ENCODE peak calls at places on chromosomes 11 and 22, in eight cellular contexts. One of them, this sample, is unnamed.

GRCh38 chr22:40383905-40384304 is 13.5 kb downstream of the SGSM3 start:
- DNase-seq in foreskin melanocyte: no peak
- DNase-seq in T-cell: no peak
- DNase-seq in cardiac fibroblast: peak
- DNase-seq in SW 1271: no peak
- DNase-seq in stimulated activated CD8-positive, alpha-beta memory T cell treated with anti-CD3 and anti-CD28 coated beads, Interleukin-15, amount 100 ng/mL, for 4 hours: no peak
- DNase-seq in activated T-helper 9 cell treated with anti-CD3 and anti-CD28 coated beads, Interleukin-2, amount 50 U/mL, for 16 hours: no peak
- DNase-seq in RPMI8226: no peak
- DNase-seq in this sample: no peak

GRCh38 chr11:118353084-118353710 is 6.2 kb upstream of the UBE4A start:
- DNase-seq in stimulated activated CD8-positive, alpha-beta memory T cell treated with anti-CD3 and anti-CD28 coated beads, Interleukin-15, amount 100 ng/mL, for 4 hours: no peak
- DNase-seq in RPMI8226: peak
- DNase-seq in SW 1271: no peak
- DNase-seq in T-cell: no peak
- DNase-seq in cardiac fibroblast: peak
- DNase-seq in activated T-helper 9 cell treated with anti-CD3 and anti-CD28 coated beads, Interleukin-2, amount 50 U/mL, for 16 hours: no peak
- DNase-seq in foreskin melanocyte: peak
- DNase-seq in this sample: peak

GRCh38 chr11:128919192-128919591 is 23.5 kb downstream of the TP53AIP1 start:
- DNase-seq in foreskin melanocyte: no peak
- DNase-seq in stimulated activated CD8-positive, alpha-beta memory T cell treated with anti-CD3 and anti-CD28 coated beads, Interleukin-15, amount 100 ng/mL, for 4 hours: no peak
- DNase-seq in activated T-helper 9 cell treated with anti-CD3 and anti-CD28 coated beads, Interleukin-2, amount 50 U/mL, for 16 hours: no peak
- DNase-seq in SW 1271: no peak
- DNase-seq in T-cell: no peak
- DNase-seq in RPMI8226: no peak
- DNase-seq in cardiac fibroblast: no peak
- DNase-seq in this sample: no peak

GRCh38 chr22:23400286-23400981 is 179.7 kb downstream of the IGLL1 start:
- DNase-seq in cardiac fibroblast: no peak
- DNase-seq in SW 1271: no peak
- DNase-seq in stimulated activated CD8-positive, alpha-beta memory T cell treated with anti-CD3 and anti-CD28 coated beads, Interleukin-15, amount 100 ng/mL, for 4 hours: no peak
- DNase-seq in foreskin melanocyte: no peak
- DNase-seq in activated T-helper 9 cell treated with anti-CD3 and anti-CD28 coated beads, Interleukin-2, amount 50 U/mL, for 16 hours: no peak
- DNase-seq in RPMI8226: no peak
- DNase-seq in T-cell: no peak
- DNase-seq in this sample: no peak

GRCh38 chr22:22912135-22912408 is 24.5 kb downstream of the IGLL5 start:
- DNase-seq in RPMI8226: no peak
- DNase-seq in SW 1271: no peak
- DNase-seq in stimulated activated CD8-positive, alpha-beta memory T cell treated with anti-CD3 and anti-CD28 coated beads, Interleukin-15, amount 100 ng/mL, for 4 hours: no peak
- DNase-seq in foreskin melanocyte: no peak
- DNase-seq in cardiac fibroblast: no peak
- DNase-seq in T-cell: no peak
- DNase-seq in activated T-helper 9 cell treated with anti-CD3 and anti-CD28 coated beads, Interleukin-2, amount 50 U/mL, for 16 hours: no peak
- DNase-seq in this sample: no peak

GRCh38 chr11:57440744-57441414 is 14.0 kb upstream of the SLC43A3 start:
- DNase-seq in RPMI8226: no peak
- DNase-seq in SW 1271: no peak
- DNase-seq in stimulated activated CD8-positive, alpha-beta memory T cell treated with anti-CD3 and anti-CD28 coated beads, Interleukin-15, amount 100 ng/mL, for 4 hours: no peak
- DNase-seq in foreskin melanocyte: no peak
- DNase-seq in T-cell: no peak
- DNase-seq in activated T-helper 9 cell treated with anti-CD3 and anti-CD28 coated beads, Interleukin-2, amount 50 U/mL, for 16 hours: no peak
- DNase-seq in cardiac fibroblast: no peak
- DNase-seq in this sample: no peak

GRCh38 chr11:72786305-72787261 is 7.3 kb downstream of the STARD10 start:
- DNase-seq in activated T-helper 9 cell treated with anti-CD3 and anti-CD28 coated beads, Interleukin-2, amount 50 U/mL, for 16 hours: no peak
- DNase-seq in cardiac fibroblast: no peak
- DNase-seq in RPMI8226: no peak
- DNase-seq in stimulated activated CD8-positive, alpha-beta memory T cell treated with anti-CD3 and anti-CD28 coated beads, Interleukin-15, amount 100 ng/mL, for 4 hours: no peak
- DNase-seq in foreskin melanocyte: no peak
- DNase-seq in T-cell: no peak
- DNase-seq in SW 1271: no peak
- DNase-seq in this sample: no peak

GRCh38 chr22:35375031-35375430 is 5.9 kb upstream of the HMOX1 start:
- DNase-seq in SW 1271: no peak
- DNase-seq in activated T-helper 9 cell treated with anti-CD3 and anti-CD28 coated beads, Interleukin-2, amount 50 U/mL, for 16 hours: no peak
- DNase-seq in cardiac fibroblast: peak
- DNase-seq in RPMI8226: no peak
- DNase-seq in stimulated activated CD8-positive, alpha-beta memory T cell treated with anti-CD3 and anti-CD28 coated beads, Interleukin-15, amount 100 ng/mL, for 4 hours: no peak
- DNase-seq in T-cell: no peak
- DNase-seq in foreskin melanocyte: peak
- DNase-seq in this sample: no peak

GRCh38 chr11:134332189-134332631 is 422 bp downstream of the GLB1L2 start:
- DNase-seq in stimulated activated CD8-positive, alpha-beta memory T cell treated with anti-CD3 and anti-CD28 coated beads, Interleukin-15, amount 100 ng/mL, for 4 hours: no peak
- DNase-seq in RPMI8226: no peak
- DNase-seq in SW 1271: no peak
- DNase-seq in T-cell: no peak
- DNase-seq in cardiac fibroblast: no peak
- DNase-seq in foreskin melanocyte: no peak
- DNase-seq in activated T-helper 9 cell treated with anti-CD3 and anti-CD28 coated beads, Interleukin-2, amount 50 U/mL, for 16 hours: no peak
- DNase-seq in this sample: peak

GRCh38 chr11:71080239-71081097 is 171.9 kb downstream of the SHANK2 start:
- DNase-seq in stimulated activated CD8-positive, alpha-beta memory T cell treated with anti-CD3 and anti-CD28 coated beads, Interleukin-15, amount 100 ng/mL, for 4 hours: no peak
- DNase-seq in activated T-helper 9 cell treated with anti-CD3 and anti-CD28 coated beads, Interleukin-2, amount 50 U/mL, for 16 hours: no peak
- DNase-seq in SW 1271: peak
- DNase-seq in T-cell: no peak
- DNase-seq in foreskin melanocyte: peak
- DNase-seq in cardiac fibroblast: peak
- DNase-seq in RPMI8226: peak
- DNase-seq in this sample: peak

GRCh38 chr11:43738600-43739409 is 58.3 kb downstream of the HSD17B12 start:
- DNase-seq in T-cell: no peak
- DNase-seq in stimulated activated CD8-positive, alpha-beta memory T cell treated with anti-CD3 and anti-CD28 coated beads, Interleukin-15, amount 100 ng/mL, for 4 hours: no peak
- DNase-seq in RPMI8226: no peak
- DNase-seq in foreskin melanocyte: no peak
- DNase-seq in cardiac fibroblast: peak
- DNase-seq in activated T-helper 9 cell treated with anti-CD3 and anti-CD28 coated beads, Interleukin-2, amount 50 U/mL, for 16 hours: no peak
- DNase-seq in SW 1271: no peak
- DNase-seq in this sample: no peak

GRCh38 chr11:67022341-67022933 is 497 bp upstream of the SYT12 start:
- DNase-seq in T-cell: no peak
- DNase-seq in cardiac fibroblast: peak
- DNase-seq in RPMI8226: no peak
- DNase-seq in stimulated activated CD8-positive, alpha-beta memory T cell treated with anti-CD3 and anti-CD28 coated beads, Interleukin-15, amount 100 ng/mL, for 4 hours: no peak
- DNase-seq in SW 1271: no peak
- DNase-seq in foreskin melanocyte: no peak
- DNase-seq in activated T-helper 9 cell treated with anti-CD3 and anti-CD28 coated beads, Interleukin-2, amount 50 U/mL, for 16 hours: no peak
- DNase-seq in this sample: no peak

GRCh38 chr11:18312663-18313420 is 9.1 kb downstream of the HPS5 start:
- DNase-seq in foreskin melanocyte: peak
- DNase-seq in RPMI8226: no peak
- DNase-seq in T-cell: no peak
- DNase-seq in SW 1271: peak
- DNase-seq in stimulated activated CD8-positive, alpha-beta memory T cell treated with anti-CD3 and anti-CD28 coated beads, Interleukin-15, amount 100 ng/mL, for 4 hours: no peak
- DNase-seq in activated T-helper 9 cell treated with anti-CD3 and anti-CD28 coated beads, Interleukin-2, amount 50 U/mL, for 16 hours: no peak
- DNase-seq in cardiac fibroblast: peak
- DNase-seq in this sample: no peak

GRCh38 chr11:69209038-69209350 is 53.3 kb downstream of the SMIM38 start:
- DNase-seq in foreskin melanocyte: no peak
- DNase-seq in SW 1271: no peak
- DNase-seq in activated T-helper 9 cell treated with anti-CD3 and anti-CD28 coated beads, Interleukin-2, amount 50 U/mL, for 16 hours: no peak
- DNase-seq in T-cell: no peak
- DNase-seq in stimulated activated CD8-positive, alpha-beta memory T cell treated with anti-CD3 and anti-CD28 coated beads, Interleukin-15, amount 100 ng/mL, for 4 hours: no peak
- DNase-seq in cardiac fibroblast: no peak
- DNase-seq in RPMI8226: no peak
- DNase-seq in this sample: no peak